ENCODE peak calls at places on chromosomes 13 and 19, in four cellular contexts. N, C, O and U are unnamed samples.

GRCh38 chr19:5333581-5334365 is 6.8 kb downstream of the PTPRS start:
- DNase-seq in O (no peak), C (no peak), N (no peak), U (no peak)

GRCh38 chr19:35757231-35757748 is 461 bp upstream of the HSPB6 start:
- DNase-seq in O (peak; percentile 93), N (peak; percentile 70), C (peak; percentile 49), U (peak; percentile 51)

GRCh38 chr13:74443623-74444022 is 309.4 kb upstream of the KLF12 start:
- DNase-seq in N (no peak), O (no peak), C (no peak), U (peak; percentile 79)

GRCh38 chr19:16969127-16969526 is 57.5 kb downstream of the CPAMD8 start:
- DNase-seq in N (no peak), O (no peak), C (no peak), U (peak; percentile 47)

GRCh38 chr13:51935326-51936171 is 73.8 kb downstream of the CCDC70 start:
- DNase-seq in N (peak; percentile 27), O (no peak), C (peak; percentile 59), U (no peak)

GRCh38 chr13:105370011-105370645 is 1165.3 kb downstream of the EFNB2 start:
- DNase-seq in O (no peak), C (no peak), N (no peak), U (no peak)

GRCh38 chr19:39474139-39474620 is 6.5 kb upstream of the TIMM50 start:
- DNase-seq in C (peak; percentile 52), O (no peak), N (peak; percentile 46), U (no peak)

GRCh38 chr13:74825170-74825948 is 656.6 kb downstream of the TBC1D4 start:
- DNase-seq in O (no peak), N (no peak), C (no peak), U (peak; percentile 84)

GRCh38 chr19:17385878-17386611 is 8.0 kb downstream of the CCDC194 start:
- DNase-seq in C (peak; percentile 65), N (peak; percentile 53), O (peak; percentile 84), U (no peak)

GRCh38 chr19:11164879-11165406 is 9.4 kb upstream of the SPC24 start:
- DNase-seq in C (peak; percentile 65), N (peak; percentile 49), O (peak; percentile 93), U (no peak)

GRCh38 chr13:51618626-51619025 is 34.4 kb downstream of the WDFY2 start:
- DNase-seq in N (no peak), O (no peak), C (no peak), U (peak; percentile 42)

GRCh38 chr13:66068683-66069082 is 1161.5 kb downstream of the PCDH9 start:
- DNase-seq in N (no peak), C (no peak), O (no peak), U (no peak)

GRCh38 chr13:44692173-44692713 is 116.1 kb upstream of the TSC22D1 start:
- DNase-seq in O (no peak), N (no peak), C (no peak), U (peak; percentile 45)

GRCh38 chr13:51801631-51802099 is 2.3 kb downstream of the DHRS12 start:
- DNase-seq in C (peak; percentile 92), N (peak; percentile 93), O (peak; percentile 91), U (no peak)

GRCh38 chr13:83372786-83373185 is 509.5 kb downstream of the SLITRK1 start:
- DNase-seq in N (no peak), O (no peak), C (no peak), U (peak; percentile 26)

GRCh38 chr13:76440568-76440967 is 445.6 kb downstream of the KCTD12 start:
- DNase-seq in C (no peak), N (no peak), O (no peak), U (no peak)

GRCh38 chr13:103236213-103236612 is 170.0 kb upstream of the SLC10A2 start:
- DNase-seq in N (no peak), C (no peak), O (no peak), U (no peak)

GRCh38 chr13:52454459-52454824 is 836 bp upstream of the CKAP2 start:
- DNase-seq in O (no peak), C (no peak), N (no peak), U (peak; percentile 84)

GRCh38 chr13:43307221-43307920 is 284.0 kb downstream of the DNAJC15 start:
- DNase-seq in O (no peak), C (no peak), N (no peak), U (no peak)

GRCh38 chr13:38398810-38399493 is 49.3 kb downstream of the UFM1 start:
- DNase-seq in N (no peak), O (no peak), C (no peak), U (peak; percentile 53)

GRCh38 chr19:18696023-18696422 is 12.5 kb downstream of the CRTC1 start:
- DNase-seq in N (no peak), C (no peak), O (no peak), U (no peak)

GRCh38 chr19:22634450-22634827 is 315 bp downstream of the ZNF492 start:
- DNase-seq in O (no peak), N (no peak), C (no peak), U (peak; percentile 3)

GRCh38 chr13:110637275-110637674 is 21.9 kb downstream of the NAXD start:
- DNase-seq in C (no peak), N (no peak), O (no peak), U (no peak)

GRCh38 chr19:31205887-31206518 is 143.2 kb downstream of the TSHZ3 start:
- DNase-seq in O (no peak), C (no peak), N (no peak), U (no peak)

DNA sequence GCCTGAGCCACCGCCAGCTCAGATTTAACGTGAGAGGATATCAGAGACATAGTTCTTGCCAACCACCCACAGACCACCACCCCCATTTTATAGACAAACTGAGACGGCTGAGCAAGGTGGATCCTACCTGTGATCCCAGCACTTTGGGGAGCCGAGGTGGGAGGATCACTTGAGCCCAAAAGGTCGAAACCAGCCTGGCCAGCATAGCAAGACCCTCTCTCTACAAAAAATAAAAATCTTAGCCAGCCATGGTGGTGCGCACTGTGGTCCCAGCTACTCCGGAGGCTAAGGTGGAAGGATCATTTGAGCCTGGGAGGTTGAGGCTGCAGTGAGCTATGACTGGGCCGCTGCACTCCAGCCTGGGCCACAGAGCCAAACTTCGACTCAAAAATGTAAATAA is 30.6 kb upstream of the NDUFS7 start:
- DNase-seq in C (no peak), O (no peak), N (no peak), U (no peak)
- H3K27ac ChIP-seq in C (peak overlapping the region; percentile 97), O (no peak overlapping the region), N (no peak overlapping the region), U (no peak overlapping the region)

GRCh38 chr19:12779162-12779993 is 4.0 kb upstream of the HOOK2 start:
- DNase-seq in N (peak; percentile 36), O (peak; percentile 87), C (no peak), U (no peak)

GRCh38 chr19:12774588-12775555 is at the start of gene HOOK2:
- DNase-seq in C (peak; percentile 99), N (peak; percentile 100), O (no peak), U (peak; percentile 80)

GRCh38 chr19:12778905-12779161 is 3.5 kb upstream of the HOOK2 start:
- DNase-seq in N (no peak), O (no peak), C (no peak), U (no peak)

GRCh38 chr19:12777217-12778019 is 2.1 kb upstream of the HOOK2 start:
- DNase-seq in N (peak; percentile 81), O (peak; percentile 89), C (peak; percentile 81), U (peak; percentile 62)

DNA sequence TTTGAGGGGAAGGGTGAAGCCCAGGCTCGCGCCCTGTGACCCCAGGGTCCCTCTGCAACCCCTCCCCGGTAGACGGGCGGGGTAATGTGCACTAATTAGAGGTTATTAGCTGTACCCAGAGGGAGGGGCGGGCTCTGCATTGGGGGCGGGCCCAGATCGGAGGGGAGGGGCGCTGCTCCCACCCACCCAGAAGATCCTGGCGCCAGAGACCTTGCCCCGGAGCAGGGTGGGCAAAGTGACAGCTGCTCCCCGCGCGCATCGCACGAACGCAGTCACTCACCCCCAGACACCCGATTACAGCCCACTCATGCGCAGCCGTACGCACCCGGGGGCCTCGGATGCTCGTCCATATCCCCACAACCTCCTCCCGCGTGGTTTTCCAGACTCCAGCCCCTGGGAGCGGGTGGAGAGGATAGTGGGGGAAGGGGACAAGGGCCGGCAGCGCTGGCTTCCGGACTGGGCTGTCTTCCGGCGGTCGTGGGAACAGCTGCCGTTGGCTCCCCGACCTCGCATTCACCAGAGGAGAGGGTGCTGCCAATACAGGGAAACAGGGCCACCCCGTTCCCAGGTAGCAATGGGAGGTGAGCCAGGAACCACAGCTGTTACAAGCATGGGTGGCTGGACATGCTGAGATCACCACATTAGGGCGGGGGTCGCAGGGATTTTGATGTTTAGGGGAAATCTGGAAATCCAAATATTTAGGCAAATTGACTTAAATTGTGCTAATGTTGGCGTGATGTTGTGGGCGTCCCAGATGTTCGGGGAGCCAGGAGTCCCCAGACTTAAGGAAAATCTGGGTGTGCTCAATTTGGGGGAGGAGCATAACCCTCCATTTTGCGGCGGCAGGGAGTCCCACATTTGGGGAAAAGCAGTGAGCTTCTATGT is 2.9 kb upstream of the HOOK2 start:
- DNase-seq in N (peak; percentile 95), O (peak; percentile 84), C (peak; percentile 79), U (peak; percentile 73)
- H3K4me1 ChIP-seq in N (peaks cover 48% of the 10 kb centered on the region), O (no peaks in the 10 kb centered on the region), C (peaks cover 29% of the 10 kb centered on the region), U (peaks cover under 1% of the 10 kb centered on the region)

DNA sequence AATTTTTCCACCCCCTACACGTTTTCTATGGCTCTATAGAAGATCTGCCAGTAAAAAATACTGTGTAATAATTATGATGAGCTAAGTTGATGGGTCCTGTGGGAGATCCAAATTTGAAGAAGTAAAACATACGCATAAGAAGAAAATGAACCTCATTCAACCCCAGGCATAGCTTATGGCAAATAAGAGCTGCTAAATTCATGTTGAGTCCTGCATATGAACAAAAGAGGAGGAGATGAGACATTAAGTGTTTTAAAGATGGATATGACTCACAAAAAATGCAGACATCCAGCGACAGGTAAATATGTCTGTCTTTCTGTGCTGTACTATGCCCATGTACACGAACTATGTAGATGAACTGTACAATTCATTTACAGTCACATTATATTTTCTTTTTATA is 101.9 kb downstream of the LIG4 start:
- DNase-seq in O (no peak), N (no peak), C (no peak), U (peak; percentile 97)
- H3K27ac ChIP-seq in O (no peak overlapping the region), N (no peak overlapping the region), C (no peak overlapping the region), U (no peak overlapping the region)

DNA sequence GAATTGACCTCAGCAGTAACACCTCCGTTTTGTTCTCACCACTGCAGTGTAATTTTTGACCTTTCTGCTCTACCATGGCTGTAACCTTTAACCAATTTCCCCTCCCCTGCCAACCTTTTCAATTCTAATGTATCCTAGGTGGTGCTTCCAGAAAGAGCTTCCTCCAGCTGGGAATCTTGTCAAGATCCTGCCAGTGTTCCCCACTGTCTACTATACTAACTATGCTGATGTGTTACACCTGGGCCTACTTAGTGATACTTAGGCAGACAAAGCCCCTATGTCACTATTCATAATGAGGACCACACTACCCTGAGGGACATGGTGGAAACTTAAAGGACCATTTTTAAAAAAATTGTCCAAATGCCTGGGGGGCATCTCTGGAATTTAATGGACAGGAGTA is 41.0 kb downstream of the MBNL2 start:
- DNase-seq in C (no peak), O (no peak), N (no peak), U (no peak)
- H3K4me1 ChIP-seq in C (peaks cover 50% of the 10 kb centered on the region), O (peaks cover 17% of the 10 kb centered on the region), N (peaks cover 61% of the 10 kb centered on the region), U (peaks cover 25% of the 10 kb centered on the region)

DNA sequence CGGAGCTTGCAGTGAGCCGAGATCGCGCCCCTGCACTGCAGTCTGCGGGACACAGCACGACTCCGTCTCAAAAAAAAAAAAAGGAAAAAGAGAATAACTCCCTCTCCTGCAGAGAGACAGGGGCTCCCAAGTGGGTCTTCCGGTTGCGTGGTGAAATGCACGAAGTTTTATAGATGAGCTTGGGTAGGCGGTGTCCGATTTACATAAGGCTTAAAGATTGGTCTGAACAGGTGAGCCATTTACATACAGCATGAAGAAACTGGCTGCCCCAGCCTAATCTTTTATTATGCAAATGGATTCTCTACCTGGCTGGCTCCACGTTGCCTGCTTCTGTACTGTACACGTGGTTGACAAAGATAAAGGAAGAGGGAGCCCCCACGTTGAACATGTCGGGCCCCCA is 19.5 kb downstream of the ADGRE2 start:
- DNase-seq in C (no peak), N (no peak), O (no peak), U (peak; percentile 57)
- H3K27ac ChIP-seq in C (no peak overlapping the region), N (no peak overlapping the region), O (no peak overlapping the region), U (no peak overlapping the region)

GRCh38 chr13:99055286-99056073 is 77.6 kb upstream of the DOCK9 start:
- DNase-seq in O (no peak), C (no peak), N (no peak), U (no peak)
- H3K4me1 ChIP-seq in O (no peaks in the 10 kb centered on the region), C (peaks cover 6% of the 10 kb centered on the region), N (peaks cover 16% of the 10 kb centered on the region), U (peaks cover 26% of the 10 kb centered on the region)